ENCODE peak calls at places on chromosomes 4 and X, in four cellular contexts. One of them, this sample, is unnamed.

GRCh38 chr4:122882830-122883229 is 39.6 kb downstream of the NUDT6 start:
- DNase-seq in IMR-90: no peak
- DNase-seq in mesenchymal stem cell: no peak
- DNase-seq in H9: no peak
- DNase-seq in this sample: no peak

GRCh38 chr4:148852092-148852699 is 410.0 kb upstream of the NR3C2 start:
- DNase-seq in IMR-90: no peak
- DNase-seq in mesenchymal stem cell: no peak
- DNase-seq in H9: no peak
- DNase-seq in this sample: no peak

GRCh38 chrX:112644713-112645112 is 35.0 kb downstream of the LHFPL1 start:
- DNase-seq in IMR-90: no peak
- DNase-seq in mesenchymal stem cell: no peak
- DNase-seq in H9: no peak
- DNase-seq in this sample: no peak

GRCh38 chrX:132118361-132118760 is 9.5 kb downstream of the FRMD7 start:
- DNase-seq in IMR-90: no peak
- DNase-seq in mesenchymal stem cell: no peak
- DNase-seq in H9: peak; percentile 43
- DNase-seq in this sample: no peak

GRCh38 chr4:123986268-123986798 is 589.7 kb downstream of the SPRY1 start:
- DNase-seq in IMR-90: peak; percentile 92
- DNase-seq in mesenchymal stem cell: peak; percentile 83
- DNase-seq in H9: no peak
- DNase-seq in this sample: no peak

GRCh38 chrX:21738145-21738949 is 19.6 kb downstream of the SMPX start:
- DNase-seq in IMR-90: no peak
- DNase-seq in mesenchymal stem cell: no peak
- DNase-seq in H9: peak; percentile 85
- DNase-seq in this sample: peak; percentile 18

GRCh38 chr4:23291139-23291538 is 598.4 kb downstream of the GBA3 start:
- DNase-seq in IMR-90: no peak
- DNase-seq in mesenchymal stem cell: no peak
- DNase-seq in H9: no peak
- DNase-seq in this sample: no peak

GRCh38 chr4:101921370-101921769 is 130.8 kb downstream of the BANK1 start:
- DNase-seq in IMR-90: no peak
- DNase-seq in mesenchymal stem cell: no peak
- DNase-seq in H9: no peak
- DNase-seq in this sample: no peak

GRCh38 chrX:136691028-136691809 is 43.3 kb downstream of the CD40LG start:
- DNase-seq in IMR-90: peak; percentile 15
- DNase-seq in mesenchymal stem cell: no peak
- DNase-seq in H9: no peak
- DNase-seq in this sample: no peak

GRCh38 chrX:123961268-123962005 is at the start of gene STAG2:
- DNase-seq in IMR-90: peak; percentile 85
- DNase-seq in mesenchymal stem cell: peak; percentile 93
- DNase-seq in H9: peak; percentile 80
- DNase-seq in this sample: peak; percentile 71

GRCh38 chr4:121484633-121485032 is 103.8 kb upstream of the QRFPR start:
- DNase-seq in IMR-90: peak; percentile 66
- DNase-seq in mesenchymal stem cell: peak; percentile 64
- DNase-seq in H9: peak; percentile 61
- DNase-seq in this sample: peak; percentile 8

GRCh38 chr4:2867758-2868491 is 24.3 kb downstream of the ADD1 start:
- DNase-seq in IMR-90: peak; percentile 47
- DNase-seq in mesenchymal stem cell: peak; percentile 77
- DNase-seq in H9: peak; percentile 33
- DNase-seq in this sample: no peak

GRCh38 chr4:5996641-5997040 is 21.6 kb downstream of the C4orf50 start:
- DNase-seq in IMR-90: no peak
- DNase-seq in mesenchymal stem cell: no peak
- DNase-seq in H9: peak; percentile 22
- DNase-seq in this sample: no peak

GRCh38 chrX:10190367-10190766 is 33.6 kb downstream of the CLCN4 start:
- DNase-seq in IMR-90: peak; percentile 83
- DNase-seq in mesenchymal stem cell: peak; percentile 64
- DNase-seq in H9: no peak
- DNase-seq in this sample: no peak

GRCh38 chr4:153450545-153450917 is 15.6 kb upstream of the TMEM131L start:
- DNase-seq in IMR-90: no peak
- DNase-seq in mesenchymal stem cell: no peak
- DNase-seq in H9: no peak
- DNase-seq in this sample: no peak

GRCh38 chr4:20252656-20253271 is 1.1 kb downstream of the SLIT2 start:
- DNase-seq in IMR-90: peak; percentile 39
- DNase-seq in mesenchymal stem cell: peak; percentile 38
- DNase-seq in H9: peak; percentile 53
- DNase-seq in this sample: peak; percentile 40

GRCh38 chrX:154050113-154050495 is 30.4 kb upstream of the IRAK1 start:
- DNase-seq in IMR-90: no peak
- DNase-seq in mesenchymal stem cell: no peak
- DNase-seq in H9: no peak
- DNase-seq in this sample: no peak

GRCh38 chr4:37685211-37685725 is 908 bp downstream of the RELL1 start:
- DNase-seq in IMR-90: peak; percentile 82
- DNase-seq in mesenchymal stem cell: peak; percentile 84
- DNase-seq in H9: no peak
- DNase-seq in this sample: no peak

GRCh38 chrX:9354918-9355317 is 109.9 kb upstream of the TBL1X start:
- DNase-seq in IMR-90: no peak
- DNase-seq in mesenchymal stem cell: no peak
- DNase-seq in H9: no peak
- DNase-seq in this sample: no peak

GRCh38 chr4:57184378-57185031 is 74.3 kb upstream of the IGFBP7 start:
- DNase-seq in IMR-90: no peak
- DNase-seq in mesenchymal stem cell: no peak
- DNase-seq in H9: no peak
- DNase-seq in this sample: no peak

GRCh38 chrX:65679071-65679540 is 11.7 kb downstream of the MSN start:
- DNase-seq in IMR-90: peak; percentile 72
- DNase-seq in mesenchymal stem cell: no peak
- DNase-seq in H9: no peak
- DNase-seq in this sample: no peak

GRCh38 chrX:43333543-43333942 is 322.6 kb upstream of the MAOA start:
- DNase-seq in IMR-90: no peak
- DNase-seq in mesenchymal stem cell: no peak
- DNase-seq in H9: no peak
- DNase-seq in this sample: no peak

GRCh38 chrX:11341274-11342256 is 48.4 kb downstream of the AMELX start:
- DNase-seq in IMR-90: peak; percentile 79
- DNase-seq in mesenchymal stem cell: peak; percentile 86
- DNase-seq in H9: no peak
- DNase-seq in this sample: no peak

GRCh38 chrX:46837543-46838481 is 969 bp downstream of the RP2 start:
- DNase-seq in IMR-90: peak; percentile 46
- DNase-seq in mesenchymal stem cell: peak; percentile 63
- DNase-seq in H9: no peak
- DNase-seq in this sample: no peak

GRCh38 chr4:158644755-158645154 is 26.9 kb downstream of the C4orf46 start:
- DNase-seq in IMR-90: no peak
- DNase-seq in mesenchymal stem cell: no peak
- DNase-seq in H9: no peak
- DNase-seq in this sample: no peak

GRCh38 chr4:55729306-55730142 is 90.1 kb upstream of the EXOC1L start:
- DNase-seq in IMR-90: no peak
- DNase-seq in mesenchymal stem cell: no peak
- DNase-seq in H9: no peak
- DNase-seq in this sample: no peak

GRCh38 chrX:15683193-15683592 is 18.6 kb upstream of the CLTRN start:
- DNase-seq in IMR-90: no peak
- DNase-seq in mesenchymal stem cell: no peak
- DNase-seq in H9: no peak
- DNase-seq in this sample: no peak

GRCh38 chrX:106898462-106898861 is 4.7 kb downstream of the RIPPLY1 start:
- DNase-seq in IMR-90: peak; percentile 53
- DNase-seq in mesenchymal stem cell: peak; percentile 67
- DNase-seq in H9: no peak
- DNase-seq in this sample: peak; percentile 40

GRCh38 chr4:153733751-153734448 is 25.9 kb downstream of the RNF175 start:
- DNase-seq in IMR-90: no peak
- DNase-seq in mesenchymal stem cell: no peak
- DNase-seq in H9: no peak
- DNase-seq in this sample: no peak

GRCh38 chr4:177728361-177729152 is 286.3 kb upstream of the AGA start:
- DNase-seq in IMR-90: no peak
- DNase-seq in mesenchymal stem cell: no peak
- DNase-seq in H9: no peak
- DNase-seq in this sample: no peak

GRCh38 chr4:134393592-134393991 is 192.0 kb upstream of the PABPC4L start:
- DNase-seq in IMR-90: no peak
- DNase-seq in mesenchymal stem cell: no peak
- DNase-seq in H9: no peak
- DNase-seq in this sample: no peak

GRCh38 chr4:107036602-107037151 is 564 bp upstream of the DKK2 start:
- DNase-seq in IMR-90: no peak
- DNase-seq in mesenchymal stem cell: peak; percentile 14
- DNase-seq in H9: no peak
- DNase-seq in this sample: peak; percentile 9

GRCh38 chr4:118936406-118936805 is 47.8 kb downstream of the SYNPO2 start:
- DNase-seq in IMR-90: no peak
- DNase-seq in mesenchymal stem cell: no peak
- DNase-seq in H9: no peak
- DNase-seq in this sample: no peak

GRCh38 chr4:112516076-112516385 is at the start of gene NEUROG2:
- DNase-seq in IMR-90: no peak
- DNase-seq in mesenchymal stem cell: no peak
- DNase-seq in H9: no peak
- DNase-seq in this sample: no peak

GRCh38 chrX:120769576-120770341 is 105.9 kb downstream of the CT47B1 start:
- DNase-seq in IMR-90: peak; percentile 19
- DNase-seq in mesenchymal stem cell: peak; percentile 17
- DNase-seq in H9: no peak
- DNase-seq in this sample: no peak

GRCh38 chrX:113539599-113540356 is 699.1 kb upstream of the AMOT start:
- DNase-seq in IMR-90: no peak
- DNase-seq in mesenchymal stem cell: no peak
- DNase-seq in H9: no peak
- DNase-seq in this sample: no peak

GRCh38 chrX:73859622-73860021 is 296.6 kb downstream of the CHIC1 start:
- DNase-seq in IMR-90: no peak
- DNase-seq in mesenchymal stem cell: no peak
- DNase-seq in H9: no peak
- DNase-seq in this sample: no peak

GRCh38 chr4:2285665-2286381 is 23.9 kb upstream of the MXD4 start:
- DNase-seq in IMR-90: no peak
- DNase-seq in mesenchymal stem cell: no peak
- DNase-seq in H9: no peak
- DNase-seq in this sample: no peak

GRCh38 chr4:24551492-24552330 is 32.6 kb downstream of the DHX15 start:
- DNase-seq in IMR-90: peak; percentile 70
- DNase-seq in mesenchymal stem cell: peak; percentile 64
- DNase-seq in H9: no peak
- DNase-seq in this sample: no peak
- H3K4me1 ChIP-seq in IMR-90: peaks cover 7% of the 10 kb centered on the region
- H3K4me1 ChIP-seq in mesenchymal stem cell: peaks cover 1% of the 10 kb centered on the region
- H3K4me1 ChIP-seq in H9: no peaks in the 10 kb centered on the region
- H3K4me1 ChIP-seq in this sample: no peaks in the 10 kb centered on the region

DNA sequence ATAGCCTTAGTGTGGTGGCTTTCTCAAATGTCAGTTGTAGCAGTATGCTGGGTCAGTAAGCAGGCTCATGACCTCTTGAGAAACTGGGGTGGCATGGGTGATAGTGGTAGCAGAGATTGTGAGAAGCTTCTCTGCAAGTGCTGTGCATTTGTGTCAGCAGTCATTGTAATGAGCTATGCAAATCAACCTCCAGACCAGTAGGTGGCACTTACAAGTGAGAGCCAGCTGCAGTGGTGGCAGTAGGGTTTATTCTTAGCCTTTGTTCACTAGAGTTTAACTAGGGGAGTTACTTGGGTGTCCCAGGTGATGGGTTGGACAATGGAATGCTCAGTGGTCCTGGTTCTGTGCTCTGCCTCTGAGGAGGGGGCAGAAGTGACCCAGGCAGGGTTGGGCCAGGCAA is 818.7 kb downstream of the PCDH7 start:
- DNase-seq in IMR-90: no peak
- DNase-seq in mesenchymal stem cell: no peak
- DNase-seq in H9: no peak
- DNase-seq in this sample: no peak
- H2BK15ac ChIP-seq in IMR-90: no peak overlapping the region
- H2BK15ac ChIP-seq in mesenchymal stem cell: no peak overlapping the region
- H2BK15ac ChIP-seq in H9: no peak overlapping the region
- H2BK15ac ChIP-seq in this sample: no peak overlapping the region

DNA sequence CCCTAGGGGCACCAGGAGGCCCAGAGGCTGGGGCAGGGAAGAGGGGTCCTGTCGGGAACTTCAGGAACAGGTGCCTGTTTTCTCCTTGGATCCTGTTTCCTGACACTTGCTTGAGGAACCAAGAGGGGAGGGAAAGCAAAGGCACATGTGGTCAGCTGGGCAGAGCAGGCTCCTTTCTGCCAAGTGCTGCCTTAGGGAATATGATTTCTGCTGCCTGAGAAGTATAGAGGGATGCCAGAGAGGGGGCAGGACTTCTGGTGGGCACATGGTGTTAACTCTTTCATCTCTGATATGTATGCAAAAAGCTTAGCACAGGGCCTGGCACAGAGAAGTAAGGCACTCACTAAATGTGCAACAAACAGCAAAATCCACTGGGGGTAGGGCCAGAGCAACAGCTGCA is 51.2 kb upstream of the PJA1 start:
- DNase-seq in IMR-90: no peak
- DNase-seq in mesenchymal stem cell: no peak
- DNase-seq in H9: no peak
- DNase-seq in this sample: no peak
- H2BK5ac ChIP-seq in IMR-90: no peak overlapping the region
- H2BK5ac ChIP-seq in mesenchymal stem cell: no peak overlapping the region
- H2BK5ac ChIP-seq in H9: no peak overlapping the region
- H2BK5ac ChIP-seq in this sample: no peak overlapping the region

GRCh38 chrX:23822397-23822796 is 39.4 kb downstream of the SAT1 start:
- DNase-seq in IMR-90: peak; percentile 57
- DNase-seq in mesenchymal stem cell: peak; percentile 41
- DNase-seq in H9: no peak
- DNase-seq in this sample: no peak
- H3K4me1 ChIP-seq in IMR-90: no peaks in the 10 kb centered on the region
- H3K4me1 ChIP-seq in mesenchymal stem cell: peaks cover 4% of the 10 kb centered on the region
- H3K4me1 ChIP-seq in H9: no peaks in the 10 kb centered on the region
- H3K4me1 ChIP-seq in this sample: no peaks in the 10 kb centered on the region

DNA sequence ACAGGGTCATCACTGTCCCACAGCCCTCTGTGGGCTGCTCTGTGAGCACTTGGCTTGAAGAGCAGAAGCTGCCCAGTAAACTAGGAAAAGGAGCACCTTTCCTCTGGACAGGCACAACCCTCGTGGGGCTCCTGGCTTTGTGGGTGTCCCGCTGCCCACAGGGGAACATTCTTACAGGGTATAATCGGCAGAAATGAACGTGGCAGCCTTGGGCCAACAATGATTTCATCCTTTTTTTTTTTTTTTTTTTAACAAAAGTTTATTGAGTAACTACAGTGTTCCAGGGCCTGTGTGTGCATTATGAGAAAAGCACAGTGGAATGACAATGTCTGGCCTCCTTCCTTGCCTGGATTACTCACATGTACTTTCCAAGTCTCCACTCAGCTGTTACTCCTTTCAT is 197.2 kb downstream of the PDGFC start:
- DNase-seq in IMR-90: peak; percentile 96
- DNase-seq in mesenchymal stem cell: peak; percentile 94
- DNase-seq in H9: no peak
- DNase-seq in this sample: no peak
- H2BK15ac ChIP-seq in IMR-90: peak overlapping the region; percentile 50
- H2BK15ac ChIP-seq in mesenchymal stem cell: no peak overlapping the region
- H2BK15ac ChIP-seq in H9: no peak overlapping the region
- H2BK15ac ChIP-seq in this sample: no peak overlapping the region

GRCh38 chrX:2894885-2895292 is 34.2 kb downstream of the ARSD start:
- DNase-seq in IMR-90: peak; percentile 50
- DNase-seq in mesenchymal stem cell: peak; percentile 89
- DNase-seq in H9: no peak
- DNase-seq in this sample: no peak
- H2BK5ac ChIP-seq in IMR-90: no peak overlapping the region
- H2BK5ac ChIP-seq in mesenchymal stem cell: no peak overlapping the region
- H2BK5ac ChIP-seq in H9: no peak overlapping the region
- H2BK5ac ChIP-seq in this sample: no peak overlapping the region